ENCODE peak calls at places on chromosomes 4 and X, in five cellular contexts. U, T, D, Q and S are unnamed samples.

GRCh38 chrX:131271274-131271673 is 17.8 kb downstream of the IGSF1 start:
- DNase-seq in D (no peak), Q (no peak), T (no peak), U (no peak), S (no peak)

GRCh38 chr4:98166731-98167041 is 23.4 kb upstream of the STPG2 start:
- DNase-seq in D (no peak), U (no peak), Q (no peak), T (no peak), S (no peak)

GRCh38 chrX:126165721-126166401 is at the start of gene DCAF12L2:
- DNase-seq in T (no peak), Q (no peak), D (peak; percentile 22), U (peak; percentile 70), S (no peak)

GRCh38 chr4:82823062-82823461 is 24.5 kb upstream of the SCD5 start:
- DNase-seq in T (no peak), D (no peak), Q (no peak), U (no peak), S (no peak)

GRCh38 chrX:73028876-73029275 is 26.1 kb downstream of the PABPC1L2B start:
- DNase-seq in D (no peak), U (no peak), T (no peak), Q (no peak), S (no peak)

GRCh38 chrX:46376246-46376885 is 168.9 kb downstream of the ZNF674 start:
- DNase-seq in T (no peak), U (no peak), D (no peak), Q (no peak), S (no peak)

GRCh38 chrX:72554448-72555140 is 18.0 kb downstream of the HDAC8 start:
- DNase-seq in D (no peak), U (no peak), T (no peak), Q (no peak), S (no peak)

GRCh38 chr4:78410651-78411050 is 140.9 kb upstream of the ANXA3 start:
- DNase-seq in D (no peak), T (no peak), U (no peak), Q (no peak), S (no peak)

GRCh38 chr4:87235020-87235671 is 14.7 kb upstream of the KLHL8 start:
- DNase-seq in T (no peak), U (no peak), Q (no peak), D (no peak), S (no peak)

GRCh38 chr4:3269105-3269927 is 20.4 kb downstream of the MSANTD1 start:
- DNase-seq in D (no peak), T (no peak), Q (no peak), U (no peak), S (peak; percentile 84)

GRCh38 chrX:42499620-42500019 is 278.3 kb downstream of the PPP1R2C start:
- DNase-seq in D (no peak), U (no peak), Q (no peak), T (no peak), S (no peak)

GRCh38 chrX:2693526-2694002 is 2.5 kb downstream of the CD99 start:
- DNase-seq in Q (no peak), D (no peak), U (peak; percentile 64), T (no peak), S (no peak)

GRCh38 chr4:100936676-100937390 is 410.5 kb downstream of the PPP3CA start:
- DNase-seq in D (no peak), Q (no peak), U (no peak), T (no peak), S (no peak)

GRCh38 chrX:106802388-106803275 is at the start of gene TBC1D8B:
- DNase-seq in T (peak; percentile 83), Q (peak; percentile 86), U (peak; percentile 75), D (peak; percentile 80), S (peak; percentile 87)

GRCh38 chrX:22666441-22666840 is 333.3 kb upstream of the DDX53 start:
- DNase-seq in Q (no peak), D (no peak), U (no peak), T (no peak), S (no peak)

GRCh38 chr4:37389967-37390580 is 145.5 kb downstream of the NWD2 start:
- DNase-seq in D (no peak), U (no peak), T (no peak), Q (peak; percentile 6), S (no peak)

GRCh38 chr4:176034498-176034897 is 31.1 kb upstream of the WDR17 start:
- DNase-seq in D (no peak), U (no peak), Q (no peak), T (no peak), S (no peak)

GRCh38 chrX:109966246-109966645 is 36.7 kb upstream of the TMEM164 start:
- DNase-seq in D (no peak), T (no peak), U (no peak), Q (no peak), S (no peak)

GRCh38 chr4:153440475-153440874 is 25.7 kb upstream of the TMEM131L start:
- DNase-seq in D (no peak), U (no peak), T (no peak), Q (no peak), S (no peak)

GRCh38 chr4:41192136-41192535 is 22.2 kb downstream of the APBB2 start:
- DNase-seq in U (no peak), Q (no peak), T (no peak), D (no peak), S (no peak)

GRCh38 chr4:105963461-105964400 is 68.5 kb downstream of the NPNT start:
- DNase-seq in Q (no peak), D (no peak), T (no peak), U (no peak), S (no peak)

GRCh38 chrX:130105226-130105625 is 5.1 kb downstream of the ELF4 start:
- DNase-seq in Q (no peak), D (no peak), U (no peak), T (no peak), S (no peak)

GRCh38 chr4:30454504-30454903 is 265.7 kb upstream of the PCDH7 start:
- DNase-seq in U (no peak), T (no peak), Q (no peak), D (no peak), S (no peak)

GRCh38 chr4:86452323-86452995 is 92.6 kb upstream of the MAPK10 start:
- DNase-seq in T (no peak), U (no peak), D (no peak), Q (no peak), S (no peak)

GRCh38 chrX:16712116-16712824 is at the start of gene CTPS2:
- DNase-seq in U (peak; percentile 88), D (peak; percentile 72), Q (peak; percentile 57), T (peak; percentile 76), S (peak; percentile 90)

GRCh38 chr4:182582245-182582644 is 334.9 kb downstream of the DCTD start:
- DNase-seq in U (no peak), D (no peak), T (no peak), Q (no peak), S (no peak)

GRCh38 chr4:11514780-11515432 is 86.2 kb upstream of the HS3ST1 start:
- DNase-seq in U (no peak), T (no peak), D (no peak), Q (no peak), S (no peak)

GRCh38 chr4:173509031-173510001 is 20.7 kb downstream of the HAND2 start:
- DNase-seq in D (no peak), Q (no peak), T (peak; percentile 69), U (no peak), S (peak; percentile 82)

GRCh38 chrX:110847334-110847733 is 51.7 kb upstream of the CHRDL1 start:
- DNase-seq in Q (no peak), U (no peak), D (no peak), T (no peak), S (no peak)

GRCh38 chr4:169117591-169118081 is 107.6 kb upstream of the CBR4 start:
- DNase-seq in Q (no peak), D (no peak), U (no peak), T (no peak), S (no peak)
- TF ChIP-seq CTCF in Q (no peak), D (no peak), U (no peak), T (no peak), S (no peak)

DNA sequence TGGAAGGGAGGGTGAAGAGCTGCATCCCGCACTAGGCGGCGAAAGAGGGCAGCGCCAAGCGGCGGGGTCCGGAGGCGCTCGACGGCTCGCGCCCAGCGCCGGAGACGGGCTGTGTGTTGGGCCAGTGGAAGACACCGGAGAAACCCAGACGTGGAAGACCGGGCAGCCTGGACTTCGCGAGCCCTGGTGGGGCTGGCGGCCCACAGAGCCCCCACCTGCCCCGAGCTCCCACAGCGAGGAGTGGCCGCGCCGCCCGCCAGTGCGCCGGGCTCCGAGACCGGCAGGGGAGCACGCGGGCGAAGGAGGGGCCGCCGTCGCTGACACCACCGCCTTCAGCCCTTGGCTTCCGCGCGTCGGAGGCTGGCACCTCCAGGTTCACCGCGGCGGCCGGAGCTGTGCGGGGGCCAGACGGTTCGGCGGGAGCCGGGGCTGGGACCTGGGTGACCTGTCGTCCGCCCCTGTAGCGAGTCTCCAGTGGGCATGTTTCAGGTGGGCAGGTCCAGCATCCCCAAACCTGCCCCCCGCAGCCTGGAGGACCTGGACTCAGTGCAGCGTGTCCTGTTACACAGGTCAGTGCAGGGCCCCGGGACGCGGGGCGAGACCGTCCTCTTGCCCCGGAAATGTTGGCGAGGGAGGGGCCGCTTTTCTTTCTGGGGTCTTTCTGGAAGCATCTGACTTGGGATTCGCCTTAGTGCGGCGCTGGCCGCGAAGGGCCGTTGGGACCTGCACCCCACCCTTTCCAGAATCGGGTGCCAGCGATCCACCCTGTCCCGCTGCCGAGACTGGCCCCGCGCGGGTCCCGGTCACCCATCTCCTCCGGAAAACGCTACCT is 9.6 kb upstream of the INTU start:
- DNase-seq in T (no peak), Q (no peak), U (peak; percentile 78), D (peak; percentile 43), S (no peak)
- TF ChIP-seq CTCF in T (no peak), Q (no peak), U (no peak), D (no peak), S (peak; percentile 37)

DNA sequence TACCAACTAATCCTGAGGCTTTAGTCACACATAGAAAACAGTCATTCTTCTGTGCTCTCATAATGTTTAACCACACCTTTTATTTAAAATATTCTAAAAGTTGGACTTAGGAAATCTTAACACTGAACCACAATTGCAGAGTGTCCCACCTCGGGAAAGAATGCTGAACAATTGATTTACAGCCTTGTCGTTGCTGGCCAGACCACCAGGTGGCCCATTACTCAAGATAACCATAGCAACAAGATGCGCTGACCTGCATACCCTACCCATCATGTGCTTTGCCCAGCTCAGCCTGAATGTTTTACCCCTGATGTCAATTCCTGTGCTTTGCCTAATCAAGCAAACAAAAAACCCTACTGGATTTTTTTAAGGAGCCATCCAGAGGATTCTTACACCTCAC is 100.7 kb downstream of the ARSJ start:
- DNase-seq in T (no peak), U (no peak), Q (no peak), D (no peak), S (no peak)
- TF ChIP-seq CTCF in T (no peak), U (no peak), Q (no peak), D (no peak), S (peak; percentile 62)

DNA sequence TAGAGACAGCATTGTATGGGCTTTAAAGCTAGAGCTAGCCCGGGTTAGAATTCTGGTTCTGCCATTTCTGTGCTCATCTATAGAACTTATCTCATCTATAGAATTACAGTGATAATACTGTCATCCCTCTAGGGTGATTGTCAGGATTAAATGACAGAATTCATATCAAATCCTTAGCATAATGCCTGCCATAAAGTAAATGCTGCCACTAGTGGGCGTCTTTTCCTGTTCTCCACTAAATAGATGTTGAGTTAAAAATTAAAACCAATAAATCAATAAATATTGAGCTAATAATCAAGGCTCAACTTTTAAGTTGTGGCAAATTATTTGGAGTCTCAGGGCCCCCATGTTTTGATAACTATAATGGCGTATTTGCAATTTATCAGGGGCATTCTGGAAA is 19.7 kb downstream of the GRIA3 start:
- DNase-seq in T (no peak), Q (no peak), U (no peak), D (no peak), S (no peak)
- TF ChIP-seq CTCF in T (no peak), Q (no peak), U (no peak), D (no peak), S (no peak)